ENCODE peak calls at places on chromosomes 4 and X, in nine cellular contexts. Y is heart left ventricle, P is type B pancreatic cell, E is lower leg skin, B is fibroblast of mammary gland, T is osteocyte, K is mucosa of descending colon, N is IMR-90, R is SK-N-SH. Q is an unnamed sample.
A peak's percentile ranks its signal among the peaks of the same experiment; 100 is the strongest.

GRCh38 chr4:98663226-98664006 is 5.0 kb upstream of the TSPAN5 start:
- DNase-seq in Y (no peak), P (no peak), E (no peak), B (no peak), T (no peak), K (no peak), N (no peak), R (no peak), Q (peak; percentile 71)

GRCh38 chr4:140152015-140152703 is 1.8 kb downstream of the MAML3 start:
- DNase-seq in Y (peak; percentile 75), P (peak; percentile 85), E (peak; percentile 54), B (no peak), T (peak; percentile 85), K (peak; percentile 89), N (no peak), R (peak; percentile 84), Q (peak; percentile 51)

GRCh38 chrX:129748265-129748664 is 9.5 kb downstream of the XPNPEP2 start:
- DNase-seq in Y (no peak), P (no peak), E (peak; percentile 38), B (peak; percentile 97), T (no peak), K (no peak), N (peak; percentile 78), R (no peak), Q (no peak)

GRCh38 chr4:4480685-4481393 is 61.0 kb downstream of the STX18 start:
- DNase-seq in Y (no peak), P (no peak), E (no peak), B (peak; percentile 50), T (no peak), K (no peak), N (peak; percentile 41), R (peak; percentile 45), Q (no peak)

GRCh38 chr4:172838108-172838507 is 330.5 kb upstream of the GALNT7 start:
- DNase-seq in Y (no peak), P (no peak), E (no peak), B (no peak), T (no peak), K (no peak), N (no peak), R (no peak), Q (no peak)

GRCh38 chr4:5166377-5166776 is 115.1 kb downstream of the STK32B start:
- DNase-seq in Y (no peak), P (no peak), E (no peak), B (no peak), T (peak; percentile 30), K (no peak), N (no peak), R (no peak), Q (no peak)

GRCh38 chrX:79413009-79413408 is 45.9 kb upstream of the ITM2A start:
- DNase-seq in Y (no peak), P (no peak), E (no peak), B (peak; percentile 38), T (no peak), K (no peak), N (peak; percentile 1), R (peak; percentile 1), Q (peak; percentile 4)

GRCh38 chrX:71217298-71217697 is 5.7 kb upstream of the GJB1 start:
- DNase-seq in Y (no peak), P (no peak), E (no peak), B (no peak), T (no peak), K (no peak), N (no peak), R (no peak), Q (no peak)

GRCh38 chr4:69092190-69092589 is 4.1 kb upstream of the UGT2B7 start:
- DNase-seq in Y (no peak), P (no peak), E (no peak), B (peak; percentile 59), T (no peak), K (no peak), N (peak; percentile 77), R (no peak), Q (no peak)

GRCh38 chrX:96417695-96418094 is 266.9 kb upstream of the DIAPH2 start:
- DNase-seq in Y (no peak), P (no peak), E (no peak), B (no peak), T (no peak), K (no peak), N (no peak), R (no peak), Q (no peak)

GRCh38 chrX:38940547-38940946 is 139.3 kb downstream of the MID1IP1 start:
- DNase-seq in Y (no peak), P (no peak), E (no peak), B (peak; percentile 57), T (no peak), K (no peak), N (peak; percentile 34), R (no peak), Q (no peak)

GRCh38 chr4:76882630-76883029 is 15.3 kb downstream of the SOWAHB start:
- DNase-seq in Y (no peak), P (no peak), E (no peak), B (no peak), T (no peak), K (no peak), N (no peak), R (no peak), Q (no peak)

GRCh38 chr4:4711902-4712301 is 147.6 kb upstream of the MSX1 start:
- DNase-seq in Y (no peak), P (no peak), E (no peak), B (no peak), T (no peak), K (no peak), N (no peak), R (no peak), Q (no peak)

GRCh38 chr4:80183196-80184052 is 13.9 kb upstream of the PRDM8 start:
- DNase-seq in Y (no peak), P (no peak), E (no peak), B (peak; percentile 26), T (no peak), K (peak; percentile 50), N (no peak), R (peak; percentile 79), Q (no peak)

GRCh38 chr4:142549726-142550463 is 296.2 kb downstream of the INPP4B start:
- DNase-seq in Y (no peak), P (no peak), E (no peak), B (peak; percentile 85), T (no peak), K (no peak), N (peak; percentile 81), R (no peak), Q (no peak)

GRCh38 chrX:153910446-153910845 is 6.0 kb downstream of the AVPR2 start:
- DNase-seq in Y (no peak), P (no peak), E (no peak), B (no peak), T (no peak), K (no peak), N (no peak), R (no peak), Q (no peak)

GRCh38 chrX:120207009-120207610 is 43.5 kb upstream of the ZBTB33 start:
- DNase-seq in Y (no peak), P (no peak), E (no peak), B (no peak), T (no peak), K (no peak), N (no peak), R (no peak), Q (no peak)

GRCh38 chr4:7295917-7296660 is 103.8 kb downstream of the SORCS2 start:
- DNase-seq in Y (peak; percentile 45), P (no peak), E (no peak), B (peak; percentile 37), T (no peak), K (peak; percentile 39), N (peak; percentile 15), R (peak; percentile 82), Q (peak; percentile 55)

GRCh38 chrX:65241059-65241721 is 264.9 kb upstream of the ZC4H2 start:
- DNase-seq in Y (no peak), P (no peak), E (no peak), B (no peak), T (no peak), K (no peak), N (no peak), R (no peak), Q (no peak)

GRCh38 chr4:72895408-72895807 is 174.1 kb downstream of the COX18 start:
- DNase-seq in Y (no peak), P (no peak), E (no peak), B (no peak), T (no peak), K (no peak), N (no peak), R (no peak), Q (no peak)

GRCh38 chrX:86241547-86241946 is 93.3 kb downstream of the DACH2 start:
- DNase-seq in Y (no peak), P (no peak), E (no peak), B (no peak), T (no peak), K (no peak), N (no peak), R (no peak), Q (no peak)

GRCh38 chr4:4541040-4541631 is 712 bp downstream of the STX18 start:
- DNase-seq in Y (peak; percentile 33), P (no peak), E (peak; percentile 23), B (peak; percentile 69), T (no peak), K (no peak), N (peak; percentile 65), R (no peak), Q (peak; percentile 68)

GRCh38 chr4:154292589-154292988 is 199.0 kb downstream of the DCHS2 start:
- DNase-seq in Y (no peak), P (no peak), E (no peak), B (no peak), T (no peak), K (no peak), N (no peak), R (no peak), Q (no peak)
- TF ChIP-seq CTCF in Y (no peak), P (no peak), E (no peak), B (no peak), T (no peak), K (no peak), N (no peak), R (no peak), Q (no peak)

DNA sequence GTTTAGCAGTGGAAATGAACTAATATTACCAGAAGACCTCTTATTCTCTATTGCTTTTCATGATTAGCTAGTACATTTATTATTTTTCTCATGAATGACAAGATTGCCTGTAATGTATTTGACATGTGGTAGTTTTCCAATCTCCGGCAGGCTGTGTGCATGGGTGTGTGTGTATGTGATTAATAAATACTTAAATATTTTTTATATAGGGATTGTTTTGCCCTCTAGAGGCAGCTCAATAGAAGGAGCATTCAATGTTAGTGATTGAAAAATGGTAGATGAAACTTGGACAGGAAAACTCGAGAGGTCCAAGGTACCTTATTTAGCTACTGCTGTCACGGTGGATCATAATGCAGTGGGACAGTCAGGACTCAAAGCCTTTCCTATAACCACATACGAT is 457.6 kb downstream of the IL1RAPL1 start:
- DNase-seq in Y (no peak), P (no peak), E (no peak), B (peak; percentile 1), T (no peak), K (no peak), N (peak; percentile 26), R (no peak), Q (no peak)
- TF ChIP-seq CTCF in Y (no peak), P (peak; percentile 53), E (no peak), B (peak; percentile 7), T (no peak), K (no peak), N (peak; percentile 43), R (peak; percentile 46), Q (no peak)

GRCh38 chr4:2761035-2761923 is 5.1 kb upstream of the TNIP2 start:
- DNase-seq in Y (no peak), P (no peak), E (no peak), B (no peak), T (no peak), K (peak; percentile 87), N (no peak), R (peak; percentile 18), Q (peak; percentile 33)
- TF ChIP-seq CTCF in Y (no peak), P (no peak), E (no peak), B (no peak), T (no peak), K (no peak), N (peak; percentile 10), R (no peak), Q (no peak)

GRCh38 chrX:7191681-7192110 is 43.7 kb upstream of the PUDP start:
- DNase-seq in Y (no peak), P (no peak), E (no peak), B (peak; percentile 12), T (no peak), K (no peak), N (peak; percentile 5), R (no peak), Q (no peak)
- TF ChIP-seq CTCF in Y (peak; percentile 6), P (peak; percentile 56), E (no peak), B (peak; percentile 31), T (peak; percentile 20), K (no peak), N (peak; percentile 29), R (peak; percentile 36), Q (no peak)

Q was measured in GM10248.